ENCODE peak calls at places on chromosomes 5 and 9, in five cellular contexts. E is PC-3, Y is thoracic aorta, O is brain microvascular endothelial cell, N is ascending aorta. B is an unnamed sample. For H3K36me3 and H3K27me3, the result is how much of the 10 kb centered on the place peaks cover.

GRCh38 chr9:1979815-1980367 is 35.3 kb upstream of the SMARCA2 start:
- DNase-seq in O (no peak), E (no peak), Y (no peak), N (no peak), B (no peak)

GRCh38 chr5:101103874-101104273 is 200.8 kb upstream of the ST8SIA4 start:
- DNase-seq in N (no peak), O (no peak), E (no peak), Y (no peak), B (no peak)

GRCh38 chr5:22344000-22344399 is 509.1 kb downstream of the CDH12 start:
- DNase-seq in E (no peak), Y (no peak), O (no peak), N (no peak), B (no peak)

GRCh38 chr5:119721775-119722174 is 92.4 kb downstream of the FAM170A start:
- DNase-seq in E (no peak), O (no peak), Y (no peak), N (no peak), B (no peak)

GRCh38 chr9:120914410-120914809 is 12.2 kb downstream of the TRAF1 start:
- DNase-seq in N (peak), E (no peak), O (no peak), Y (no peak), B (no peak)

GRCh38 chr5:73636408-73636807 is 10.4 kb downstream of the ARHGEF28 start:
- DNase-seq in E (no peak), Y (no peak), O (no peak), N (no peak), B (no peak)

GRCh38 chr5:7398596-7399260 is 2.8 kb downstream of the ADCY2 start:
- DNase-seq in N (no peak), O (no peak), E (no peak), Y (no peak), B (no peak)

GRCh38 chr9:89661391-89661949 is 56.7 kb downstream of the GADD45G start:
- DNase-seq in Y (no peak), O (no peak), E (no peak), N (no peak), B (no peak)

GRCh38 chr9:16344343-16344742 is 526.1 kb downstream of the BNC2 start:
- DNase-seq in E (peak), O (peak), N (no peak), Y (no peak), B (no peak)

GRCh38 chr9:5085993-5086392 is 99.4 kb downstream of the INSL6 start:
- DNase-seq in O (no peak), Y (no peak), N (no peak), E (no peak), B (no peak)

GRCh38 chr5:14199902-14200301 is 56.8 kb downstream of the TRIO start:
- DNase-seq in Y (no peak), O (no peak), N (no peak), E (no peak), B (no peak)

GRCh38 chr9:82764270-82764669 is 298.7 kb downstream of the RASEF start:
- DNase-seq in N (no peak), Y (no peak), O (no peak), E (no peak), B (no peak)

GRCh38 chr9:131266301-131267229 is 9.7 kb downstream of the FAM78A start:
- DNase-seq in Y (no peak), E (peak), O (no peak), N (no peak), B (no peak)

GRCh38 chr9:130917171-130917960 is 20.8 kb upstream of the QRFP start:
- DNase-seq in O (no peak), Y (no peak), E (no peak), N (no peak), B (no peak)

GRCh38 chr9:11701706-11702105 is 991.5 kb upstream of the TYRP1 start:
- DNase-seq in O (no peak), N (no peak), Y (no peak), E (no peak), B (no peak)

GRCh38 chr5:57174128-57174849 is 430 bp downstream of the GPBP1 start:
- DNase-seq in Y (no peak), O (no peak), E (peak), N (no peak), B (no peak)

GRCh38 chr5:105131045-105131444 is 1568.5 kb upstream of the NUDT12 start:
- DNase-seq in E (peak), O (no peak), Y (no peak), N (no peak), B (no peak)

GRCh38 chr5:38468978-38469706 is 87.3 kb downstream of the LIFR start:
- DNase-seq in O (no peak), Y (no peak), E (no peak), N (peak), B (no peak)

GRCh38 chr5:6728011-6728794 is 15.0 kb downstream of the TENT4A start:
- DNase-seq in E (no peak), O (no peak), N (no peak), Y (no peak), B (peak)

GRCh38 chr5:174204914-174205313 is 159.4 kb downstream of the NSG2 start:
- DNase-seq in O (no peak), E (peak), Y (no peak), N (peak), B (no peak)

GRCh38 chr5:106331415-106331814 is 1339.3 kb downstream of the EFNA5 start:
- DNase-seq in N (no peak), Y (no peak), E (no peak), O (peak), B (no peak)

GRCh38 chr9:110399983-110400382 is 62.3 kb upstream of the TXNDC8 start:
- DNase-seq in O (no peak), E (no peak), N (no peak), Y (no peak), B (no peak)

GRCh38 chr5:62001640-62002039 is 304.4 kb upstream of the KIF2A start:
- DNase-seq in N (no peak), O (no peak), Y (no peak), E (peak), B (no peak)

GRCh38 chr9:133581553-133582343 is 27.4 kb downstream of the FAM163B start:
- DNase-seq in N (no peak), O (no peak), Y (no peak), E (no peak), B (no peak)

GRCh38 chr9:115946530-115946929 is 207.1 kb upstream of the PAPPA start:
- DNase-seq in Y (no peak), O (no peak), E (peak), N (no peak), B (no peak)

GRCh38 chr5:88940712-88941111 is 57.7 kb upstream of the MEF2C start:
- DNase-seq in Y (no peak), O (no peak), E (no peak), N (no peak), B (no peak)

GRCh38 chr9:133200631-133201030 is 8.4 kb downstream of the OBP2B start:
- DNase-seq in O (no peak), Y (no peak), N (peak), E (no peak), B (no peak)

GRCh38 chr9:13719410-13719809 is 439.9 kb upstream of the MPDZ start:
- DNase-seq in Y (no peak), N (no peak), O (peak), E (peak), B (no peak)

GRCh38 chr9:121201045-121201737 is 478 bp downstream of the RAB14 start:
- DNase-seq in O (no peak), E (no peak), Y (no peak), N (peak), B (no peak)

GRCh38 chr9:90953805-90954204 is 152.2 kb downstream of the SYK start:
- DNase-seq in E (no peak), N (no peak), O (no peak), Y (no peak), B (no peak)
- TF ChIP-seq CTCF in E (no peak), N (no peak), O (peak), Y (no peak), B (peak)

GRCh38 chr5:97004423-97005060 is 68.7 kb downstream of the LNPEP start:
- DNase-seq in N (no peak), O (no peak), E (no peak), Y (no peak), B (no peak)

GRCh38 chr5:97002983-97003382 is 67.1 kb downstream of the LNPEP start:
- DNase-seq in Y (no peak), E (no peak), O (no peak), N (no peak), B (no peak)

GRCh38 chr5:97009921-97010320 is 74.0 kb downstream of the LNPEP start:
- DNase-seq in O (no peak), Y (no peak), E (no peak), N (no peak), B (no peak)

GRCh38 chr5:97009212-97009898 is 73.5 kb downstream of the LNPEP start:
- DNase-seq in Y (no peak), N (no peak), E (no peak), O (no peak), B (peak)

DNA sequence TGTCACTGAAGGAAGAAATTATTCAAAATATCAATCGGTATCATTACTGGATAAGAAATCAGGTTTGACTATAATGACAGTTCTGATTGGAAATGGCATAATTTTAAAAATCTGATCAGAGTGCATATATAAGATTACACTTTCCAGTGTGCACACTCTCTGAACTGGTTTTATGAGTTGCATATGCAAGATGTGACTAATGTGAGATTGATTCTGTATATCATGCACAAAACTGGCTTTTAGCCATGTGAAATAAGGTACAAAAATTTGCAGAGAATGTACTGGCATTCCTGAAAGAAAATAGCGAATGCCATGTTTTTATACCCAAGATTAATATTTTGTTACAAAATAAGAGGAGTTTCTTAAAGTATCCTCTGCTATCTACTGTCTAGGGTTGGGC is 70.6 kb downstream of the LNPEP start:
- DNase-seq in N (no peak), E (peak), Y (no peak), O (peak), B (no peak)
- H3K36me3 ChIP-seq in N (under half), E (under half), Y (under half), O (under half), B (under half)

GRCh38 chr9:105694848-105695581 is 674 bp downstream of the TMEM38B start:
- DNase-seq in E (peak), Y (peak), O (peak), N (peak), B (peak)

GRCh38 chr9:105693435-105694275 is 686 bp upstream of the TMEM38B start:
- DNase-seq in E (peak), N (no peak), O (no peak), Y (no peak), B (no peak)

GRCh38 chr9:105696219-105696793 is 2.0 kb downstream of the TMEM38B start:
- DNase-seq in O (no peak), N (no peak), E (no peak), Y (no peak), B (no peak)

GRCh38 chr9:105697871-105698270 is 3.5 kb downstream of the TMEM38B start:
- DNase-seq in E (no peak), O (peak), Y (no peak), N (no peak), B (no peak)

DNA sequence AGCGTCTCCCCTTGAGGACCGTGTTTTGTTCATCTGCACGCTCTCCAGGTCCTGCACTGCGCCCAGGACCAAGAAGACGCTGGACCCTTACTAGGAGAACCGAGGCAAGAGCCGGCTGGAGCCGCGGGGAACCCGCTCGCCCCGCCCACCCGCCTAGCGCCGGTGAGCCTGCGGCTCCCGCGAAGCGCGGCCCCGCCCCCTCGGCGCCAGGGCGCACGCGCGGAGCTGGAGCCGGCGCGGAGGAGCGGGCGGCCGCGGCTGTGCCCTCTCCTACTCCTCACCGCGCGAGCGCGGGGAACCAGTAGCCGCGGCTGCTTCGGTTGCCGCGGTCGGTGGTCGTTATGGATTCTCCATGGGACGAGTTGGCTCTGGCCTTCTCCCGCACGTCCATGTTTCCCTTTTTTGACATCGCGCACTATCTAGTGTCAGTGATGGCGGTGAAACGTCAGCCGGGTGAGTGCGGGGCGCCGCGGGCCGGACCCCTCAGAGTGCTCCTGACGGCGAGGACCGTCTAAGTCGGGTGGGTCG is at the start of gene TMEM38B:
- DNase-seq in N (peak), E (peak), Y (no peak), O (peak), B (peak)
- H3K27me3 ChIP-seq in N (under half), E (under half), Y (under half), O (under half), B (under half)

GRCh38 chr5:110716247-110717245 is 9.9 kb downstream of the TMEM232 start:
- DNase-seq in E (no peak), O (no peak), N (no peak), Y (no peak), B (no peak)
- TF ChIP-seq CTCF in E (peak), O (no peak), N (no peak), Y (no peak), B (no peak)

GRCh38 chr9:96467784-96468183 is 17.8 kb downstream of the HABP4 start:
- DNase-seq in E (no peak), O (no peak), Y (no peak), N (no peak), B (no peak)
- H3K36me3 ChIP-seq in E (under half), O (under half), Y (under half), N (half or more), B (under half)

GRCh38 chr5:1188464-1188863 is 12.9 kb upstream of the SLC6A19 start:
- DNase-seq in E (no peak), N (no peak), Y (no peak), O (no peak), B (no peak)
- H3K27me3 ChIP-seq in E (under half), N (under half), Y (under half), O (under half), B (under half)

DNA sequence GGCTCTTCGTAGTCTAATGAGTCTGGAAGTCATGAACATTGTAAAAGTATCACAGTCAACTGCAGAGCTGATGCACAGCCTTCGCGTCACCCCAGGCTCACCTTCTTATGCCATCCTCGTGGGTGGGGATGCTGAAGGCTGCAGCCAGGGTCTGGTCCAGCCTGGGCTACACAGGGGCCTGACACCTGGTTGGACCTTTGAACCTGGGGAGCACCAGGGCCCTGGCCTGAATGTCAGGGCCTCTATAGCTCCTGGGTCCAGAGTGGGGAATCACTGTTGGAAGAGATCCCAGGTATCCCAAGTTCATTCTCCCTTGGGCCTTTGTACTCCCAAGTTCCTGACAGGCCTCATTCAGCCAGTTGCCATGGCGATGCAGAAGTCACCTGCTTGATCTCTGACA is 43.7 kb downstream of the ZNF618 start:
- DNase-seq in N (no peak), E (no peak), Y (no peak), O (no peak), B (no peak)
- TF ChIP-seq CTCF in N (no peak), E (no peak), Y (no peak), O (no peak), B (no peak)

B was measured in GM06990.